ENCODE peak calls at places on chromosomes 4 and X, in nine cellular contexts. V, N, H, J, M, O, L, Y and F are unnamed samples.

GRCh38 chrX:48471504-48471903 is 1.4 kb upstream of the SLC38A5 start:
- DNase-seq in V (no peak), N (no peak), H (no peak), J (no peak), M (no peak), O (no peak), L (no peak), Y (no peak), F (no peak)

GRCh38 chr4:145234086-145234694 is 53.8 kb upstream of the OTUD4 start:
- DNase-seq in V (peak; percentile 49), N (peak; percentile 3), H (peak; percentile 1), J (no peak), M (peak; percentile 34), O (peak; percentile 50), L (peak; percentile 47), Y (no peak), F (no peak)

GRCh38 chrX:41605144-41605543 is 83.6 kb upstream of the GPR34 start:
- DNase-seq in V (no peak), N (no peak), H (no peak), J (no peak), M (no peak), O (no peak), L (no peak), Y (no peak), F (no peak)

GRCh38 chr4:40377462-40378385 is 42.6 kb downstream of the CHRNA9 start:
- DNase-seq in V (no peak), N (no peak), H (no peak), J (no peak), M (no peak), O (no peak), L (no peak), Y (no peak), F (no peak)

GRCh38 chr4:185640809-185641675 is 105.7 kb upstream of the PDLIM3 start:
- DNase-seq in V (no peak), N (no peak), H (no peak), J (no peak), M (peak; percentile 70), O (no peak), L (peak; percentile 57), Y (peak; percentile 25), F (no peak)

GRCh38 chrX:9917861-9918260 is 49.3 kb upstream of the CLDN34 start:
- DNase-seq in V (no peak), N (no peak), H (no peak), J (no peak), M (no peak), O (no peak), L (no peak), Y (no peak), F (no peak)

GRCh38 chrX:20545538-20545937 is 278.8 kb upstream of the RPS6KA3 start:
- DNase-seq in V (no peak), N (no peak), H (no peak), J (no peak), M (no peak), O (no peak), L (no peak), Y (no peak), F (no peak)

GRCh38 chr4:127558088-127558487 is 74.7 kb upstream of the INTU start:
- DNase-seq in V (no peak), N (no peak), H (no peak), J (no peak), M (no peak), O (no peak), L (no peak), Y (no peak), F (no peak)

GRCh38 chr4:88757067-88757466 is 59.4 kb upstream of the NAP1L5 start:
- DNase-seq in V (no peak), N (no peak), H (no peak), J (no peak), M (no peak), O (no peak), L (no peak), Y (no peak), F (no peak)

GRCh38 chrX:115018040-115018647 is 728 bp upstream of the IL13RA2 start:
- DNase-seq in V (no peak), N (no peak), H (no peak), J (no peak), M (no peak), O (no peak), L (no peak), Y (no peak), F (no peak)

GRCh38 chrX:132059973-132060540 is 37.0 kb downstream of the STK26 start:
- DNase-seq in V (no peak), N (no peak), H (no peak), J (no peak), M (no peak), O (no peak), L (no peak), Y (no peak), F (no peak)

GRCh38 chr4:25525896-25526295 is 129.8 kb upstream of the SLC34A2 start:
- DNase-seq in V (no peak), N (no peak), H (no peak), J (no peak), M (no peak), O (no peak), L (no peak), Y (no peak), F (no peak)

GRCh38 chr4:158159054-158159717 is 13.6 kb downstream of the GASK1B start:
- DNase-seq in V (no peak), N (no peak), H (no peak), J (no peak), M (no peak), O (no peak), L (no peak), Y (no peak), F (no peak)

GRCh38 chr4:77854431-77855111 is 8.1 kb upstream of the MRPL1 start:
- DNase-seq in V (no peak), N (no peak), H (no peak), J (no peak), M (no peak), O (no peak), L (no peak), Y (no peak), F (peak; percentile 75)

GRCh38 chrX:95058815-95059214 is 1384.8 kb downstream of the FAM133A start:
- DNase-seq in V (no peak), N (no peak), H (no peak), J (no peak), M (no peak), O (no peak), L (no peak), Y (no peak), F (no peak)

GRCh38 chr4:104912518-104912917 is 234.2 kb upstream of the TET2 start:
- DNase-seq in V (no peak), N (no peak), H (no peak), J (no peak), M (no peak), O (no peak), L (no peak), Y (no peak), F (no peak)

GRCh38 chr4:60992037-60992436 is 208.1 kb upstream of the ADGRL3 start:
- DNase-seq in V (no peak), N (no peak), H (no peak), J (no peak), M (no peak), O (no peak), L (no peak), Y (no peak), F (no peak)

GRCh38 chr4:158809611-158810486 is 41.0 kb downstream of the FNIP2 start:
- DNase-seq in V (no peak), N (no peak), H (no peak), J (no peak), M (peak; percentile 57), O (peak; percentile 47), L (no peak), Y (no peak), F (no peak)

GRCh38 chrX:107731831-107732502 is 43.6 kb downstream of the TSC22D3 start:
- DNase-seq in V (peak; percentile 93), N (no peak), H (no peak), J (no peak), M (peak; percentile 74), O (peak; percentile 61), L (no peak), Y (no peak), F (no peak)

GRCh38 chr4:155666701-155667537 is at the start of gene GUCY1A1:
- DNase-seq in V (peak; percentile 63), N (peak; percentile 1), H (no peak), J (no peak), M (no peak), O (peak; percentile 39), L (peak; percentile 70), Y (no peak), F (no peak)